ENCODE peak calls at places on chromosomes 2 and 18, in ten cellular contexts. T is uterus, U is astrocyte, J is tibial artery, R is fibroblast of lung, W is transverse colon, S is Panc1, H is adrenal gland, L is HCT116, F is left ventricle myocardium inferior. N is an unnamed sample. For H3K4me1, the result is how much of the 10 kb centered on the place peaks cover.

GRCh38 chr2:102005989-102006885 is 14.5 kb downstream of the IL1R2 start:
- DNase-seq in U (peak), L (peak), H (peak), S (no peak), W (no peak), T (peak), R (peak), F (no peak), J (no peak), N (no peak)

GRCh38 chr2:138012082-138012481 is 47.8 kb downstream of the HNMT start:
- DNase-seq in W (no peak), L (no peak), R (no peak), J (no peak), U (no peak), S (no peak), H (no peak), T (no peak), F (no peak), N (no peak)

GRCh38 chr2:9763356-9764152 is 79.7 kb upstream of the TAF1B start:
- DNase-seq in J (no peak), F (no peak), T (no peak), W (no peak), S (no peak), U (peak), L (no peak), R (no peak), H (no peak), N (no peak)

GRCh38 chr2:233486357-233486756 is 80.2 kb downstream of the USP40 start:
- DNase-seq in F (no peak), R (no peak), W (no peak), H (no peak), S (no peak), J (no peak), U (no peak), L (no peak), T (no peak), N (no peak)

GRCh38 chr2:102130651-102130991 is 11.9 kb upstream of the IL1R1 start:
- DNase-seq in L (no peak), J (no peak), U (no peak), H (no peak), S (no peak), W (no peak), R (no peak), F (no peak), T (no peak), N (no peak)

GRCh38 chr2:157443795-157444642 is at the start of gene CYTIP:
- DNase-seq in J (peak), T (no peak), L (no peak), U (no peak), H (peak), R (no peak), S (no peak), W (peak), F (no peak), N (peak)

GRCh38 chr2:45607701-45608100 is 3.4 kb downstream of the SRBD1 start:
- DNase-seq in U (no peak), F (no peak), R (no peak), J (no peak), H (no peak), S (no peak), W (no peak), L (peak), T (no peak), N (no peak)

GRCh38 chr18:78717051-78717765 is 262.4 kb upstream of the SALL3 start:
- DNase-seq in H (no peak), T (no peak), L (no peak), S (no peak), J (no peak), W (no peak), R (no peak), F (no peak), U (no peak), N (no peak)

GRCh38 chr2:181324912-181325311 is 132.3 kb upstream of the ITGA4 start:
- DNase-seq in R (no peak), W (no peak), J (no peak), S (no peak), F (no peak), L (no peak), T (no peak), H (no peak), U (no peak), N (no peak)

GRCh38 chr2:196967126-196967525 is 40.6 kb upstream of the PGAP1 start:
- DNase-seq in T (no peak), L (no peak), H (no peak), R (peak), F (no peak), J (no peak), S (no peak), W (no peak), U (peak), N (no peak)

GRCh38 chr2:159904565-159905281 is 106.7 kb upstream of the CD302 start:
- DNase-seq in J (peak), U (no peak), W (peak), L (no peak), S (no peak), T (no peak), F (peak), R (no peak), H (peak), N (peak)

GRCh38 chr2:210086930-210087329 is 84.3 kb downstream of the KANSL1L start:
- DNase-seq in U (no peak), W (no peak), L (no peak), F (no peak), S (no peak), T (no peak), J (no peak), H (no peak), R (no peak), N (no peak)

GRCh38 chr2:210094787-210095186 is 76.4 kb downstream of the KANSL1L start:
- DNase-seq in T (no peak), W (no peak), J (no peak), S (no peak), R (no peak), L (no peak), U (no peak), H (no peak), F (no peak), N (no peak)

GRCh38 chr2:210092791-210093190 is 78.4 kb downstream of the KANSL1L start:
- DNase-seq in T (no peak), L (no peak), W (no peak), H (no peak), S (no peak), J (no peak), R (no peak), U (no peak), F (no peak), N (no peak)
- TF ChIP-seq CTCF in T (no peak), L (peak), W (no peak), H (no peak), S (no peak), J (no peak), R (no peak), U (no peak), F (no peak), N (no peak)

DNA sequence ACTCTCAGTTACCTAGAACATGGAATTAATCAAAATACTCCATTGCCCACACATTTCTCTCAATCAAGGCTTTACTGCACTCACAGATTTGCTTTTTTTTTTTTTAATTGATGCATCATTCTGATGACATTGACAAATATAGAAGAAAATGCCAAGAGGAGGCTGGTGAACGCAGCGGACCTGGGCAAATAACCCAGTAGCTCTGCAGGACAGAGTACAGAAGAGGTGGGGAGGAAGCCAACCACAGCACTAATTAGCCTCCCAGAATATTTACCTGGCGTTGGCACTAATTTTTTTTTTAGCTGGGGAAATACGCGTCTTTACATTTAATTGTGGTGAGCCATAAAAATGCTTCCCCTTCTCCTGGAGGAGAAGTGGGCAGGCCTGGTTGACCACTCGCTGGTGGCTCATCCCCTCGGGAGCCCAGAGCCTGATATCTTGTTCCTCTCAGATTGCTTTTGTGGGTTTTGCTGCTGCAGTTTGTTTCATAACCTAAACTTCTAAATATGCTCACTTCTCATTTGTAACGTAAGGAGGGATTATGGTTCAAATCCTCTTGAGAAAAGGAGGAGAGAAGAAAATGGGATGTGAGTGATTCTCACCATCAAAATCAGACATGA is 165.8 kb upstream of the EPB41L3 start:
- DNase-seq in T (no peak), L (no peak), S (no peak), W (no peak), U (no peak), H (no peak), F (no peak), R (no peak), J (no peak), N (no peak)
- H3K4me1 ChIP-seq in T (under half), L (under half), S (under half), W (under half), U (under half), H (under half), F (under half), R (under half), J (under half), N (under half)

GRCh38 chr2:53040536-53041229 is 726.9 kb upstream of the CHAC2 start:
- DNase-seq in U (no peak), H (no peak), W (no peak), L (no peak), F (no peak), T (no peak), J (no peak), R (no peak), S (no peak), N (no peak)
- TF ChIP-seq CTCF in U (peak), H (no peak), W (no peak), L (peak), F (no peak), T (no peak), J (no peak), R (peak), S (no peak), N (no peak)

GRCh38 chr2:71454221-71455010 is 1.1 kb downstream of the DYSF start:
- DNase-seq in S (no peak), J (peak), F (peak), U (no peak), R (no peak), T (no peak), H (no peak), L (no peak), W (no peak), N (peak)
- H3K4me1 ChIP-seq in S (under half), J (under half), F (half or more), U (under half), R (under half), T (under half), H (under half), L (under half), W (half or more), N (under half)

GRCh38 chr2:54728669-54729120 is 5.2 kb downstream of the EML6 start:
- DNase-seq in L (peak), S (no peak), J (no peak), H (no peak), F (no peak), W (no peak), T (no peak), R (peak), U (peak), N (no peak)
- TF ChIP-seq CTCF in L (peak), S (peak), J (no peak), H (no peak), F (no peak), W (no peak), T (no peak), R (no peak), U (no peak), N (no peak)

DNA sequence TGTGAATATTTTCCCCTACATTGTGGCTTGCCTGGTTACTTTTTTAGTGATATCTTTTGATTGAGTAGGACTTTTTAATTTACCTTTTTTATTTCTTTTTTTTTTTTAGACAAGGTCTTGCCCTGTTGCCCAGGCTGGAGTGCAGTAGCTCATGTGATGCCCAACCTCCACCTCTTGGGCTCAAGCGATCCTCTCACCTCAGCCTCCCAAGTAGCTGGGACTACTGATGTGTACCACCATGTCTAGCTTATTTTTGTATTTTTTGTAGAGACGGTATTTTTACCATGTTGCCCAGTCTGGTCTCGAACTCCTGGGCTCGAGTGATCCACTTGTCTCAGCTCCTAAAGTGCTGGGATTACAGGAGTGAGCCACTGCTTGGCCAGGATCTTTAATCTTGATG is 25.3 kb downstream of the EML4 start:
- DNase-seq in J (no peak), T (no peak), L (no peak), R (no peak), W (no peak), S (no peak), H (no peak), F (no peak), U (no peak), N (no peak)
- H3K4me1 ChIP-seq in J (under half), T (under half), L (under half), R (under half), W (half or more), S (half or more), H (half or more), F (under half), U (under half), N (under half)

GRCh38 chr2:134228493-134228903 is 25.4 kb upstream of the MGAT5 start:
- DNase-seq in T (no peak), H (no peak), L (no peak), S (no peak), R (no peak), F (no peak), J (no peak), W (no peak), U (no peak), N (no peak)
- TF ChIP-seq CTCF in T (no peak), H (peak), L (peak), S (peak), R (peak), F (peak), J (no peak), W (no peak), U (peak), N (peak)

DNA sequence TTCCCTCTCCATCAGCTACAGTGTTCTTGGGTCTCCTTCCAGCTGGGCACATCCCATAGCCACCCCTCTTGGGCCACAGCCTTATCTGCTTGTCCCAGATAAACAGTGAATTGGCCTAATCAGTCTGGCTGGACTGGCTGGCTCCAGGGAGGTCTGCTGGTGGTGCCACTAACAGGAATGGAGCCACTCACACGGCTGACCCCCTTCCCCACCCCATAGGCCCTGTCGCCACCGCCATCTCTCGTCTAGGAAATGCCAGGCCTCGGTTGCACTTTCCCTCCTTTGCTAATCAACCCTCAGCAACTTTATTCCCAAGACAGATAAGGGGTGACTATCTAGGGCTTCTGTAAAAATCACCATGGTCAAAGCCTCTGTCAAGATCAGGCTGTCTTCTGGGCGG is 23.0 kb upstream of the TNP1 start:
- DNase-seq in H (no peak), S (no peak), F (no peak), J (no peak), W (no peak), L (no peak), T (no peak), R (no peak), U (no peak), N (no peak)
- H3K4me1 ChIP-seq in H (under half), S (under half), F (under half), J (under half), W (under half), L (under half), T (under half), R (under half), U (under half), N (under half)

DNA sequence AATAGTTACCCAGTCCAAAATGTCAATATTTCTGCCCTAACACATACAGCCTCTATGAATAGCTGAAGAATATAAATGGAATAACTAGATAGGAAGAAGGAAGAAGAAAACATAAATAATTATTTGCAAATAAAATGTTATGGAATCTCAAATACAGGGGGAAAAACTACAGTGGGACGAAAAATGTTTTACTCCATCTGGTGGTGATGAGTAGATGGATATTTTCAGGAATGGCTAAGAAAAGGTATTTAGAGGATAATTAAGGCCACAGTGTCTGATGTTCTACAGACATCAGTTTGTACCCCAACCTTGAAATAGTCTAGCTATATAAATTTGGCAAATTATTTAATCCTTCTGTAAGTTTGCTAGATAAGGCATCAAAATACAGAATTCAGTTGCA is 178.1 kb upstream of the FSHR start:
- DNase-seq in W (no peak), R (no peak), H (no peak), J (no peak), T (no peak), S (no peak), F (no peak), U (no peak), L (no peak), N (no peak)
- TF ChIP-seq CTCF in W (no peak), R (no peak), H (no peak), J (no peak), T (no peak), S (no peak), F (peak), U (no peak), L (no peak), N (no peak)

N was measured in heart left ventricle.